ENCODE peak calls at places on chromosomes 1 and 21, in six cellular contexts. Z is GM12865, V is breast epithelium, J is fibroblast of mammary gland, W is lower lobe of right lung, O is colonic mucosa. H is an unnamed sample.

GRCh38 chr1:219086956-219087469 is 86.7 kb upstream of the LYPLAL1 start:
- DNase-seq in Z (no peak), V (no peak), J (peak; percentile 35), W (no peak), O (no peak), H (no peak)

GRCh38 chr1:90475623-90476022 is 241.5 kb downstream of the BARHL2 start:
- DNase-seq in Z (no peak), V (no peak), J (no peak), W (no peak), O (no peak), H (no peak)

GRCh38 chr1:113538225-113538624 is 147.9 kb downstream of the MAGI3 start:
- DNase-seq in Z (no peak), V (no peak), J (peak; percentile 76), W (no peak), O (no peak), H (no peak)

GRCh38 chr1:46550751-46551231 is 656 bp downstream of the KNCN start:
- DNase-seq in Z (no peak), V (no peak), J (no peak), W (peak; percentile 18), O (peak; percentile 41), H (no peak)

GRCh38 chr1:8238141-8239038 is 79.5 kb upstream of the SLC45A1 start:
- DNase-seq in Z (no peak), V (no peak), J (peak; percentile 98), W (no peak), O (peak; percentile 56), H (peak; percentile 79)

GRCh38 chr1:163844393-163844948 is 522.7 kb downstream of the NUF2 start:
- DNase-seq in Z (no peak), V (no peak), J (peak; percentile 95), W (no peak), O (no peak), H (peak; percentile 80)

GRCh38 chr1:228074954-228075730 is 7.4 kb upstream of the ARF1 start:
- DNase-seq in Z (no peak), V (no peak), J (no peak), W (peak; percentile 47), O (no peak), H (no peak)

GRCh38 chr1:118290571-118290970 is 105.5 kb upstream of the SPAG17 start:
- DNase-seq in Z (no peak), V (no peak), J (no peak), W (no peak), O (no peak), H (no peak)

GRCh38 chr1:38037481-38037939 is 9.1 kb downstream of the POU3F1 start:
- DNase-seq in Z (no peak), V (no peak), J (peak; percentile 23), W (no peak), O (no peak), H (no peak)

GRCh38 chr1:63032171-63032570 is 248.2 kb downstream of the ATG4C start:
- DNase-seq in Z (no peak), V (no peak), J (no peak), W (no peak), O (no peak), H (no peak)

GRCh38 chr1:39671433-39671792 is 494 bp downstream of the NT5C1A start:
- DNase-seq in Z (no peak), V (no peak), J (no peak), W (no peak), O (no peak), H (no peak)

GRCh38 chr1:38004284-38005101 is 821 bp downstream of the FHL3 start:
- DNase-seq in Z (peak; percentile 44), V (no peak), J (peak; percentile 20), W (no peak), O (no peak), H (no peak)

GRCh38 chr1:10634075-10634427 is 159.3 kb downstream of the PEX14 start:
- DNase-seq in Z (no peak), V (no peak), J (no peak), W (no peak), O (no peak), H (no peak)

GRCh38 chr21:34521561-34521960 is 9.6 kb upstream of the KCNE1 start:
- DNase-seq in Z (no peak), V (no peak), J (no peak), W (no peak), O (no peak), H (no peak)

GRCh38 chr1:98739762-98740161 is 78.2 kb downstream of the SNX7 start:
- DNase-seq in Z (no peak), V (no peak), J (peak; percentile 8), W (no peak), O (no peak), H (no peak)

GRCh38 chr21:43193088-43193650 is 24.4 kb downstream of the CRYAA start:
- DNase-seq in Z (no peak), V (no peak), J (no peak), W (no peak), O (no peak), H (no peak)

GRCh38 chr1:94012686-94013330 is 103.6 kb upstream of the GCLM start:
- DNase-seq in Z (no peak), V (no peak), J (no peak), W (no peak), O (no peak), H (no peak)

GRCh38 chr1:207810173-207810572 is 58.3 kb downstream of the CD46 start:
- DNase-seq in Z (no peak), V (no peak), J (peak; percentile 91), W (no peak), O (no peak), H (peak; percentile 43)

GRCh38 chr1:205172729-205173366 is 38.7 kb downstream of the DSTYK start:
- DNase-seq in Z (no peak), V (no peak), J (peak; percentile 98), W (no peak), O (no peak), H (peak; percentile 93)

GRCh38 chr1:2283991-2284895 is 56.1 kb downstream of the SKI start:
- DNase-seq in Z (no peak), V (no peak), J (no peak), W (peak; percentile 41), O (no peak), H (no peak)

GRCh38 chr1:201705389-201705788 is 123.6 kb upstream of the IPO9 start:
- DNase-seq in Z (no peak), V (no peak), J (no peak), W (no peak), O (no peak), H (no peak)

GRCh38 chr21:26835714-26836265 is 9.4 kb downstream of the ADAMTS1 start:
- DNase-seq in Z (no peak), V (no peak), J (no peak), W (no peak), O (no peak), H (no peak)
- H3K4me3 ChIP-seq in Z (no peak overlapping the region), V (no peak overlapping the region), J (no peak overlapping the region), W (no peak overlapping the region), O (no peak overlapping the region), H (no peak overlapping the region)

GRCh38 chr1:15385420-15385819 is 24.3 kb upstream of the EFHD2 start:
- DNase-seq in Z (no peak), V (no peak), J (no peak), W (no peak), O (no peak), H (no peak)

GRCh38 chr1:15386128-15386824 is 23.4 kb upstream of the EFHD2 start:
- DNase-seq in Z (peak; percentile 20), V (no peak), J (no peak), W (no peak), O (no peak), H (no peak)

GRCh38 chr1:15383810-15384209 is 25.9 kb upstream of the EFHD2 start:
- DNase-seq in Z (no peak), V (no peak), J (no peak), W (no peak), O (no peak), H (no peak)

GRCh38 chr1:15382601-15383518 is 26.8 kb upstream of the EFHD2 start:
- DNase-seq in Z (no peak), V (no peak), J (no peak), W (no peak), O (no peak), H (no peak)

GRCh38 chr1:15384301-15384901 is 25.3 kb upstream of the EFHD2 start:
- DNase-seq in Z (peak; percentile 38), V (no peak), J (no peak), W (no peak), O (no peak), H (no peak)
- H3K4me3 ChIP-seq in Z (no peak overlapping the region), V (peak overlapping the region; percentile 50), J (no peak overlapping the region), W (no peak overlapping the region), O (no peak overlapping the region), H (no peak overlapping the region)

GRCh38 chr1:36486088-36486435 is 3.3 kb upstream of the CSF3R start:
- DNase-seq in Z (no peak), V (no peak), J (no peak), W (no peak), O (no peak), H (no peak)

GRCh38 chr1:36487906-36488305 is 5.2 kb upstream of the CSF3R start:
- DNase-seq in Z (no peak), V (no peak), J (no peak), W (no peak), O (no peak), H (no peak)

GRCh38 chr1:36484099-36484498 is 1.4 kb upstream of the CSF3R start:
- DNase-seq in Z (no peak), V (no peak), J (no peak), W (no peak), O (no peak), H (no peak)

GRCh38 chr1:36482724-36483388 is at the start of gene CSF3R:
- DNase-seq in Z (no peak), V (peak; percentile 20), J (no peak), W (peak; percentile 76), O (no peak), H (no peak)

DNA sequence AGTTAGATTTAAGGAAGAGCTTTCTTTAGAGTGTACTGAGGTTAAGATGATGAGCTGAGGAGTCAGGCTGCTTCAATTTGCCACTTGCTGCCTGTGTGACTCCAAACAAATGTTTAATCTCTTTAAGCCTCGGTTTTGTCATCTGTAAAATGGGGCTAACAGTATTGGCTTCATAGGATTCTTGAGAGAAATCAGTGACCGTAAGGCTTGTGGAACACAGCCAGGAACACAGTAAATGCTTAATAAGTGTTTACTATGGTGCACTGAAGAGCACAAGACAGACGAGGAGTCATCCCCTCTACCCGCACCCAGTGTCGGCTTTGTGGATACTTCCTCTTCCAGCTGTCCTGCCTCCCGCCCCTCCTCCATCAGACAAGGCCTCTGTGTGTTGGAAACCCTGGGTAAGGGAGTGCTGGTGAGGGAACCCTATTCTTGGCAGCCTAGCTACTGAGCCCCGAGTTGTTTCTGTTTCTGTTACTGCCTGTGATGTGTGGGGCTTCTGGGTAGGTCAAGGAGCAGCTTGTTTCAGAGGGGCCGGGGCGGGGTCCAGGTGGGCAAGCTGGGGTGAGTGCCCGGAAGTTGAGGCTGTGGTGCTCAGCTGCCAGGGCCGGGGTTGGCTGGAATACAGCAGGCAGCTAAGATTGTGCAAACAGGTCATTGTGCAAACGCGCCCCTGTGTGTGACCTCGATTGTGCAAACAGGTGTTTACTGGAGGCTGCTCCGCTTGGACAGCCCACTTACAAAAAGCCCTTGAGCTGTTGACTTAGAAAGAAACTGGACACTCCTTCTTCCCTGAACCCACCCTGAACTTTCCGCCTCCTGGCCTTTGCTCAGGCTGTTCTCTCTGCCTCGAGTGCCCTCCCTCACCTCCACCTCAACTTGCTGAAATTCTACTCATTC is 4.0 kb upstream of the CSF3R start:
- DNase-seq in Z (peak; percentile 41), V (peak; percentile 84), J (no peak), W (peak; percentile 93), O (peak; percentile 35), H (no peak)
- H3K4me3 ChIP-seq in Z (no peak overlapping the region), V (no peak overlapping the region), J (no peak overlapping the region), W (peak overlapping the region; percentile 3), O (no peak overlapping the region), H (no peak overlapping the region)

GRCh38 chr1:172537366-172537765 is 4.4 kb downstream of the SUCO start:
- DNase-seq in Z (no peak), V (no peak), J (peak; percentile 40), W (no peak), O (no peak), H (no peak)
- H3K4me3 ChIP-seq in Z (no peak overlapping the region), V (no peak overlapping the region), J (no peak overlapping the region), W (no peak overlapping the region), O (no peak overlapping the region), H (no peak overlapping the region)

H was measured in skeletal muscle cell.